ENCODE peak calls at places on chromosomes 7 and 10, in six cellular contexts. A is left cardiac atrium, G is HEK293T, W is neuronal stem cell, H is right atrium auricular region, V is head of caudate nucleus. K is an unnamed sample.

GRCh38 chr7:156609010-156609877 is 31.3 kb upstream of the RNF32 start:
- DNase-seq in W (no peak), A (no peak), V (no peak), H (no peak), G (no peak), K (peak; percentile 61)

GRCh38 chr7:11650504-11650903 is 181.5 kb downstream of the THSD7A start:
- DNase-seq in W (no peak), V (no peak), H (no peak), A (no peak), G (no peak), K (no peak)

GRCh38 chr10:13139150-13139549 is 22.2 kb upstream of the MCM10 start:
- DNase-seq in V (no peak), G (peak; percentile 11), A (no peak), H (no peak), W (no peak), K (no peak)

GRCh38 chr7:125568799-125569198 is 639.2 kb upstream of the POT1 start:
- DNase-seq in A (no peak), W (no peak), H (no peak), G (no peak), V (no peak), K (no peak)

GRCh38 chr10:132232553-132232949 is 45.8 kb downstream of the DPYSL4 start:
- DNase-seq in H (no peak), A (no peak), V (no peak), G (no peak), W (no peak), K (no peak)

GRCh38 chr7:17029150-17029549 is 147.4 kb upstream of the AGR3 start:
- DNase-seq in H (no peak), W (no peak), V (no peak), G (no peak), A (no peak), K (no peak)

GRCh38 chr7:95758187-95758586 is 14.2 kb upstream of the DYNC1I1 start:
- DNase-seq in H (no peak), G (peak; percentile 37), W (no peak), V (no peak), A (no peak), K (no peak)

GRCh38 chr7:98641646-98642489 is 24.8 kb downstream of the NPTX2 start:
- DNase-seq in W (no peak), V (no peak), A (no peak), G (no peak), H (no peak), K (peak; percentile 61)

GRCh38 chr7:92740713-92741126 is 95.7 kb downstream of the CDK6 start:
- DNase-seq in G (no peak), W (no peak), V (no peak), H (no peak), A (no peak), K (no peak)

GRCh38 chr10:6578221-6579192 is 1.6 kb downstream of the PRKCQ start:
- DNase-seq in V (no peak), A (no peak), W (no peak), G (no peak), H (no peak), K (no peak)

GRCh38 chr7:30930621-30931020 is 19.0 kb downstream of the AQP1 start:
- DNase-seq in H (peak; percentile 53), V (no peak), A (no peak), G (no peak), W (no peak), K (no peak)

GRCh38 chr7:155833651-155834050 is 21.4 kb upstream of the SHH start:
- DNase-seq in G (no peak), W (no peak), H (no peak), V (no peak), A (no peak), K (no peak)

GRCh38 chr10:22752272-22752671 is 37.9 kb upstream of the PIP4K2A start:
- DNase-seq in W (no peak), H (no peak), A (no peak), V (no peak), G (no peak), K (no peak)

GRCh38 chr10:98963608-98964007 is 272.0 kb downstream of the HPSE2 start:
- DNase-seq in W (no peak), V (no peak), G (no peak), H (no peak), A (no peak), K (no peak)

K was measured in transverse colon.